ENCODE peak calls at places on chromosomes 13 and 19, in seven cellular contexts. One of them, this sample, is unnamed.

GRCh38 chr19:16263115-16263839 is 61.3 kb upstream of the KLF2 start:
- DNase-seq in activated CD8-positive, alpha-beta memory T cell treated with anti-CD3 and anti-CD28 coated beads for 24 hours: no peak
- DNase-seq in naive B cell: peak; percentile 76
- DNase-seq in T-helper 2 cell: no peak
- DNase-seq in pancreas: no peak
- DNase-seq in HFFc6: no peak
- DNase-seq in MCF 10A: no peak
- DNase-seq in this sample: no peak

GRCh38 chr13:85243831-85244230 is 555.4 kb downstream of the SLITRK6 start:
- DNase-seq in activated CD8-positive, alpha-beta memory T cell treated with anti-CD3 and anti-CD28 coated beads for 24 hours: no peak
- DNase-seq in naive B cell: no peak
- DNase-seq in T-helper 2 cell: no peak
- DNase-seq in pancreas: no peak
- DNase-seq in HFFc6: no peak
- DNase-seq in MCF 10A: no peak
- DNase-seq in this sample: no peak

GRCh38 chr19:7515091-7515470 is 822 bp upstream of the ZNF358 start:
- DNase-seq in activated CD8-positive, alpha-beta memory T cell treated with anti-CD3 and anti-CD28 coated beads for 24 hours: no peak
- DNase-seq in naive B cell: no peak
- DNase-seq in T-helper 2 cell: no peak
- DNase-seq in pancreas: no peak
- DNase-seq in HFFc6: no peak
- DNase-seq in MCF 10A: no peak
- DNase-seq in this sample: no peak

GRCh38 chr13:25170554-25171107 is 1.5 kb downstream of the AMER2 start:
- DNase-seq in activated CD8-positive, alpha-beta memory T cell treated with anti-CD3 and anti-CD28 coated beads for 24 hours: no peak
- DNase-seq in naive B cell: no peak
- DNase-seq in T-helper 2 cell: no peak
- DNase-seq in pancreas: no peak
- DNase-seq in HFFc6: no peak
- DNase-seq in MCF 10A: no peak
- DNase-seq in this sample: no peak

GRCh38 chr19:42184401-42184861 is 33.0 kb downstream of the DEDD2 start:
- DNase-seq in activated CD8-positive, alpha-beta memory T cell treated with anti-CD3 and anti-CD28 coated beads for 24 hours: peak; percentile 89
- DNase-seq in naive B cell: peak; percentile 48
- DNase-seq in T-helper 2 cell: peak; percentile 63
- DNase-seq in pancreas: peak; percentile 83
- DNase-seq in HFFc6: peak; percentile 93
- DNase-seq in MCF 10A: peak; percentile 87
- DNase-seq in this sample: peak; percentile 95

GRCh38 chr19:28213476-28214082 is 999.4 kb downstream of the UQCRFS1 start:
- DNase-seq in activated CD8-positive, alpha-beta memory T cell treated with anti-CD3 and anti-CD28 coated beads for 24 hours: no peak
- DNase-seq in naive B cell: no peak
- DNase-seq in T-helper 2 cell: no peak
- DNase-seq in pancreas: no peak
- DNase-seq in HFFc6: no peak
- DNase-seq in MCF 10A: no peak
- DNase-seq in this sample: no peak

GRCh38 chr13:83232626-83233025 is 649.6 kb downstream of the SLITRK1 start:
- DNase-seq in activated CD8-positive, alpha-beta memory T cell treated with anti-CD3 and anti-CD28 coated beads for 24 hours: no peak
- DNase-seq in naive B cell: no peak
- DNase-seq in T-helper 2 cell: no peak
- DNase-seq in pancreas: no peak
- DNase-seq in HFFc6: no peak
- DNase-seq in MCF 10A: no peak
- DNase-seq in this sample: no peak

GRCh38 chr19:49335071-49335783 is at the start of gene CD37:
- DNase-seq in activated CD8-positive, alpha-beta memory T cell treated with anti-CD3 and anti-CD28 coated beads for 24 hours: peak; percentile 85
- DNase-seq in naive B cell: peak; percentile 84
- DNase-seq in T-helper 2 cell: peak; percentile 29
- DNase-seq in pancreas: no peak
- DNase-seq in HFFc6: no peak
- DNase-seq in MCF 10A: no peak
- DNase-seq in this sample: no peak

GRCh38 chr19:46975918-46976782 is 43.5 kb upstream of the NPAS1 start:
- DNase-seq in activated CD8-positive, alpha-beta memory T cell treated with anti-CD3 and anti-CD28 coated beads for 24 hours: no peak
- DNase-seq in naive B cell: no peak
- DNase-seq in T-helper 2 cell: no peak
- DNase-seq in pancreas: peak; percentile 93
- DNase-seq in HFFc6: peak; percentile 96
- DNase-seq in MCF 10A: peak; percentile 61
- DNase-seq in this sample: peak; percentile 91

GRCh38 chr13:109869312-109870237 is 83.2 kb upstream of the IRS2 start:
- DNase-seq in activated CD8-positive, alpha-beta memory T cell treated with anti-CD3 and anti-CD28 coated beads for 24 hours: no peak
- DNase-seq in naive B cell: no peak
- DNase-seq in T-helper 2 cell: no peak
- DNase-seq in pancreas: peak; percentile 84
- DNase-seq in HFFc6: peak; percentile 16
- DNase-seq in MCF 10A: no peak
- DNase-seq in this sample: peak; percentile 61

GRCh38 chr19:52095172-52096014 is at the start of gene ZNF841:
- DNase-seq in activated CD8-positive, alpha-beta memory T cell treated with anti-CD3 and anti-CD28 coated beads for 24 hours: peak; percentile 94
- DNase-seq in naive B cell: peak; percentile 83
- DNase-seq in T-helper 2 cell: peak; percentile 77
- DNase-seq in pancreas: peak; percentile 95
- DNase-seq in HFFc6: peak; percentile 93
- DNase-seq in MCF 10A: peak; percentile 96
- DNase-seq in this sample: peak; percentile 98